ENCODE peak calls at places on chromosome 1, in nine cellular contexts. One of them, this sample, is unnamed.
A peak's percentile ranks its signal among the peaks of the same experiment; 100 is the strongest.

GRCh38 chr1:114508386-114508898 is 2.6 kb downstream of the TRIM33 start:
- DNase-seq in heart right ventricle: no peak
- DNase-seq in CD8-positive, alpha-beta T cell: no peak
- DNase-seq in neural crest cell: no peak
- DNase-seq in body of pancreas: no peak
- DNase-seq in fibroblast of mammary gland: no peak
- DNase-seq in IMR-90: no peak
- DNase-seq in A673: no peak
- DNase-seq in cardiac fibroblast: no peak
- DNase-seq in this sample: no peak

GRCh38 chr1:938088-938683 is 14.5 kb downstream of the SAMD11 start:
- DNase-seq in CD8-positive, alpha-beta T cell: no peak
- DNase-seq in A673: no peak
- DNase-seq in cardiac fibroblast: no peak
- DNase-seq in neural crest cell: no peak
- DNase-seq in heart right ventricle: no peak
- DNase-seq in body of pancreas: peak; percentile 76
- DNase-seq in IMR-90: peak; percentile 28
- DNase-seq in fibroblast of mammary gland: no peak
- DNase-seq in this sample: peak; percentile 66

GRCh38 chr1:212692774-212693644 is 6.6 kb downstream of the BATF3 start:
- DNase-seq in A673: no peak
- DNase-seq in fibroblast of mammary gland: peak; percentile 77
- DNase-seq in neural crest cell: no peak
- DNase-seq in heart right ventricle: no peak
- DNase-seq in cardiac fibroblast: no peak
- DNase-seq in IMR-90: peak; percentile 69
- DNase-seq in CD8-positive, alpha-beta T cell: no peak
- DNase-seq in body of pancreas: no peak
- DNase-seq in this sample: peak; percentile 67

GRCh38 chr1:35577071-35577998 is 4.2 kb downstream of the TFAP2E start:
- DNase-seq in fibroblast of mammary gland: peak; percentile 18
- DNase-seq in neural crest cell: no peak
- DNase-seq in CD8-positive, alpha-beta T cell: peak; percentile 57
- DNase-seq in body of pancreas: no peak
- DNase-seq in heart right ventricle: no peak
- DNase-seq in cardiac fibroblast: no peak
- DNase-seq in IMR-90: no peak
- DNase-seq in A673: no peak
- DNase-seq in this sample: no peak

GRCh38 chr1:32496127-32496526 is 31.3 kb downstream of the ZBTB8B start:
- DNase-seq in body of pancreas: no peak
- DNase-seq in CD8-positive, alpha-beta T cell: no peak
- DNase-seq in heart right ventricle: no peak
- DNase-seq in neural crest cell: no peak
- DNase-seq in A673: peak; percentile 14
- DNase-seq in IMR-90: peak; percentile 55
- DNase-seq in fibroblast of mammary gland: peak; percentile 67
- DNase-seq in cardiac fibroblast: peak; percentile 78
- DNase-seq in this sample: peak; percentile 36

GRCh38 chr1:11478571-11479374 is at the start of gene DISP3:
- DNase-seq in CD8-positive, alpha-beta T cell: peak; percentile 56
- DNase-seq in IMR-90: peak; percentile 34
- DNase-seq in cardiac fibroblast: peak; percentile 60
- DNase-seq in fibroblast of mammary gland: peak; percentile 34
- DNase-seq in neural crest cell: peak; percentile 89
- DNase-seq in heart right ventricle: peak; percentile 52
- DNase-seq in A673: peak; percentile 92
- DNase-seq in body of pancreas: peak; percentile 54
- DNase-seq in this sample: peak; percentile 50

GRCh38 chr1:8169364-8170058 is 143.4 kb upstream of the ERRFI1 start:
- DNase-seq in IMR-90: peak; percentile 89
- DNase-seq in CD8-positive, alpha-beta T cell: peak; percentile 52
- DNase-seq in body of pancreas: peak; percentile 89
- DNase-seq in neural crest cell: no peak
- DNase-seq in cardiac fibroblast: peak; percentile 95
- DNase-seq in heart right ventricle: peak; percentile 65
- DNase-seq in A673: peak; percentile 92
- DNase-seq in fibroblast of mammary gland: peak; percentile 94
- DNase-seq in this sample: peak; percentile 77

GRCh38 chr1:52152976-52153375 is 11.1 kb downstream of the ZFYVE9 start:
- DNase-seq in A673: no peak
- DNase-seq in fibroblast of mammary gland: peak; percentile 40
- DNase-seq in cardiac fibroblast: peak; percentile 16
- DNase-seq in IMR-90: peak; percentile 47
- DNase-seq in heart right ventricle: no peak
- DNase-seq in body of pancreas: no peak
- DNase-seq in CD8-positive, alpha-beta T cell: no peak
- DNase-seq in neural crest cell: no peak
- DNase-seq in this sample: no peak

GRCh38 chr1:47578026-47578861 is 140.4 kb downstream of the FOXD2 start:
- DNase-seq in fibroblast of mammary gland: no peak
- DNase-seq in neural crest cell: peak; percentile 63
- DNase-seq in CD8-positive, alpha-beta T cell: no peak
- DNase-seq in cardiac fibroblast: no peak
- DNase-seq in A673: no peak
- DNase-seq in heart right ventricle: peak; percentile 39
- DNase-seq in body of pancreas: no peak
- DNase-seq in IMR-90: no peak
- DNase-seq in this sample: no peak
- TF ChIP-seq CTCF in fibroblast of mammary gland: no peak
- TF ChIP-seq CTCF in neural crest cell: no peak
- TF ChIP-seq CTCF in CD8-positive, alpha-beta T cell: no peak
- TF ChIP-seq CTCF in cardiac fibroblast: no peak
- TF ChIP-seq CTCF in A673: no peak
- TF ChIP-seq CTCF in heart right ventricle: no peak
- TF ChIP-seq CTCF in body of pancreas: no peak
- TF ChIP-seq CTCF in IMR-90: no peak
- TF ChIP-seq CTCF in this sample: no peak

GRCh38 chr1:235366286-235366685 is 941 bp upstream of the TBCE start:
- DNase-seq in A673: no peak
- DNase-seq in heart right ventricle: no peak
- DNase-seq in fibroblast of mammary gland: no peak
- DNase-seq in IMR-90: no peak
- DNase-seq in cardiac fibroblast: no peak
- DNase-seq in body of pancreas: no peak
- DNase-seq in CD8-positive, alpha-beta T cell: no peak
- DNase-seq in neural crest cell: no peak
- DNase-seq in this sample: no peak

GRCh38 chr1:235368428-235368827 is 1.2 kb downstream of the TBCE start:
- DNase-seq in IMR-90: no peak
- DNase-seq in fibroblast of mammary gland: no peak
- DNase-seq in neural crest cell: no peak
- DNase-seq in body of pancreas: no peak
- DNase-seq in CD8-positive, alpha-beta T cell: no peak
- DNase-seq in cardiac fibroblast: no peak
- DNase-seq in heart right ventricle: no peak
- DNase-seq in A673: no peak
- DNase-seq in this sample: no peak

GRCh38 chr1:235369802-235370201 is 2.6 kb downstream of the TBCE start:
- DNase-seq in A673: no peak
- DNase-seq in body of pancreas: no peak
- DNase-seq in IMR-90: no peak
- DNase-seq in neural crest cell: no peak
- DNase-seq in heart right ventricle: no peak
- DNase-seq in CD8-positive, alpha-beta T cell: no peak
- DNase-seq in fibroblast of mammary gland: no peak
- DNase-seq in cardiac fibroblast: no peak
- DNase-seq in this sample: no peak

DNA sequence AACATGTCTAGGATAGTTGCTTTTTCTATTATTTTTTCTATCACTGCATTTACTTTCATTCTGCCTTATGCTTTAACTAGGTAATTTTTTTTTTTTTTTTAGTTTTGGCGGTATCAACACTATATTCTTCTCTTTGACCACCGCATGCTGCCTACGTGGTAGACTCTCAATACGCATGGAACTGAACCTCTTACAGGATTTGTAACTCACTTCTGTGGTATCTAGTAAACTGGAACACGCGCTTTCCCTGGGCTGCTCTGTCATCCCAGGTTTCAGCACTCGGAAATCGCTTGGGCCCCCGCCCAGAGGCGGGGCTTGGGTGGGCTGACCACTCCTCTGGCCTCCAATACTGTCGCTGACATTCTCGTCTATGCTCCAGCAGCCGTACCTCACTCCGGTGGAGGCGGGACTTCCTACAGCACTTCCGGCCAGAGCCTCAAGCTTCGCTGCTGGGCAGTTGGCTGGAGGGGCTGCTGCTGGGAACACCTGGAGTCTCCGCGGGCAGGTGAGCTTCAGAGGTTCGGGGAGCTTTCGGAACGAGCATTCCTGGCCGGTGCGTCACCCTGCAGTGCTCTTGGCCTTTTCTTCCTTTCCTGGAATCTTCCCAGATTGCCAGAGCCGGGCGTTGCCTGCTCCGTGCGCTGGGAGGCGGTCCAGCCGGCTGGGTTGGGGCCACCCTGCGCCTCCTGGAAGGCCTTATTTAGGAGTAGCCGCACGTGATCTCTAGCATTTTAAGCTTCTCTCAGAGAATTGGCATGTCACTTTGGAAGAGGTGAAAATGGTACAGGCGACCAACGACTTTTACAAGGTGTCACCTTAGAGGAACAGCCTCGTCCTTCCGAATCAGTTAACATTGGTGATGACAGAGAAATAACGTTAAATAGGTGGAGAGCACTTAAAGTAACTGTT is at the start of gene TBCE:
- DNase-seq in CD8-positive, alpha-beta T cell: peak; percentile 67
- DNase-seq in cardiac fibroblast: peak; percentile 97
- DNase-seq in fibroblast of mammary gland: peak; percentile 97
- DNase-seq in heart right ventricle: peak; percentile 96
- DNase-seq in body of pancreas: peak; percentile 98
- DNase-seq in A673: peak; percentile 93
- DNase-seq in IMR-90: peak; percentile 98
- DNase-seq in neural crest cell: peak; percentile 85
- DNase-seq in this sample: peak; percentile 100
- TF ChIP-seq CTCF in CD8-positive, alpha-beta T cell: no peak
- TF ChIP-seq CTCF in cardiac fibroblast: peak; percentile 43
- TF ChIP-seq CTCF in fibroblast of mammary gland: peak; percentile 11
- TF ChIP-seq CTCF in heart right ventricle: no peak
- TF ChIP-seq CTCF in body of pancreas: peak; percentile 15
- TF ChIP-seq CTCF in A673: no peak
- TF ChIP-seq CTCF in IMR-90: no peak
- TF ChIP-seq CTCF in neural crest cell: peak; percentile 39
- TF ChIP-seq CTCF in this sample: peak; percentile 16

GRCh38 chr1:43197343-43198127 is 25.4 kb downstream of the CFAP57 start:
- DNase-seq in neural crest cell: no peak
- DNase-seq in CD8-positive, alpha-beta T cell: no peak
- DNase-seq in IMR-90: no peak
- DNase-seq in cardiac fibroblast: no peak
- DNase-seq in body of pancreas: no peak
- DNase-seq in A673: peak; percentile 22
- DNase-seq in fibroblast of mammary gland: no peak
- DNase-seq in heart right ventricle: no peak
- DNase-seq in this sample: no peak
- TF ChIP-seq CTCF in neural crest cell: no peak
- TF ChIP-seq CTCF in CD8-positive, alpha-beta T cell: no peak
- TF ChIP-seq CTCF in IMR-90: no peak
- TF ChIP-seq CTCF in cardiac fibroblast: no peak
- TF ChIP-seq CTCF in body of pancreas: no peak
- TF ChIP-seq CTCF in A673: peak; percentile 27
- TF ChIP-seq CTCF in fibroblast of mammary gland: no peak
- TF ChIP-seq CTCF in heart right ventricle: no peak
- TF ChIP-seq CTCF in this sample: no peak

DNA sequence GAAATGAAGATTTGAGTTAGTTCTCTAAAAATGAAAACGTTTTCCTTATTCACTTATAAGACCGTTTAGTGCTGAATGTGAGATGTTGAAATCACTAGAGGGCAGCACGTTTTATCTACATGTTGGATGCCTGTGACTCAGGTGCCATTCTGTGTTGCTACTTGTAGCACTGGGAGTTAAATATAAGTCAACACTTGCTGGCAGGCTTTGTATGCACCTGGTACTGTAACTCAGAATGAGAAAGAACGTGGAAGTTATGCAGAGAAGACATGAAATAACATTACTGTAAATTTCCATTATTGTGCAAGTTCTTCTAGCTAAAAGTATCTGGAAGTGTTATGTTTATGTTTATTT is 45.9 kb downstream of the MIGA1 start:
- DNase-seq in IMR-90: peak; percentile 91
- DNase-seq in body of pancreas: peak; percentile 68
- DNase-seq in cardiac fibroblast: peak; percentile 92
- DNase-seq in CD8-positive, alpha-beta T cell: no peak
- DNase-seq in A673: peak; percentile 54
- DNase-seq in heart right ventricle: peak; percentile 28
- DNase-seq in fibroblast of mammary gland: peak; percentile 91
- DNase-seq in neural crest cell: no peak
- DNase-seq in this sample: peak; percentile 91
- TF ChIP-seq CTCF in IMR-90: peak; percentile 38
- TF ChIP-seq CTCF in body of pancreas: peak; percentile 42
- TF ChIP-seq CTCF in cardiac fibroblast: no peak
- TF ChIP-seq CTCF in CD8-positive, alpha-beta T cell: no peak
- TF ChIP-seq CTCF in A673: peak; percentile 52
- TF ChIP-seq CTCF in heart right ventricle: peak; percentile 49
- TF ChIP-seq CTCF in fibroblast of mammary gland: peak; percentile 28
- TF ChIP-seq CTCF in neural crest cell: peak; percentile 37
- TF ChIP-seq CTCF in this sample: peak; percentile 24

GRCh38 chr1:199116488-199116887 is 477.6 kb downstream of the PTPRC start:
- DNase-seq in CD8-positive, alpha-beta T cell: no peak
- DNase-seq in cardiac fibroblast: no peak
- DNase-seq in body of pancreas: no peak
- DNase-seq in A673: no peak
- DNase-seq in IMR-90: no peak
- DNase-seq in heart right ventricle: no peak
- DNase-seq in fibroblast of mammary gland: no peak
- DNase-seq in neural crest cell: no peak
- DNase-seq in this sample: no peak

GRCh38 chr1:199112365-199112764 is 473.5 kb downstream of the PTPRC start:
- DNase-seq in cardiac fibroblast: no peak
- DNase-seq in heart right ventricle: no peak
- DNase-seq in IMR-90: no peak
- DNase-seq in CD8-positive, alpha-beta T cell: no peak
- DNase-seq in body of pancreas: no peak
- DNase-seq in A673: no peak
- DNase-seq in fibroblast of mammary gland: no peak
- DNase-seq in neural crest cell: no peak
- DNase-seq in this sample: no peak

GRCh38 chr1:199113265-199113869 is 474.5 kb downstream of the PTPRC start:
- DNase-seq in fibroblast of mammary gland: peak; percentile 80
- DNase-seq in neural crest cell: peak; percentile 38
- DNase-seq in A673: peak; percentile 85
- DNase-seq in heart right ventricle: peak; percentile 29
- DNase-seq in cardiac fibroblast: peak; percentile 81
- DNase-seq in CD8-positive, alpha-beta T cell: peak; percentile 50
- DNase-seq in IMR-90: peak; percentile 82
- DNase-seq in body of pancreas: peak; percentile 14
- DNase-seq in this sample: peak; percentile 70
- TF ChIP-seq CTCF in fibroblast of mammary gland: peak; percentile 97
- TF ChIP-seq CTCF in neural crest cell: peak; percentile 73
- TF ChIP-seq CTCF in A673: peak; percentile 91
- TF ChIP-seq CTCF in heart right ventricle: peak; percentile 65
- TF ChIP-seq CTCF in cardiac fibroblast: peak; percentile 98
- TF ChIP-seq CTCF in CD8-positive, alpha-beta T cell: peak; percentile 74
- TF ChIP-seq CTCF in IMR-90: peak; percentile 87
- TF ChIP-seq CTCF in body of pancreas: peak; percentile 41
- TF ChIP-seq CTCF in this sample: peak; percentile 82

This sample was measured in MCF 10A.